ENCODE peak calls at places on chromosomes 7 and 10, in nine cellular contexts. One of them, this sample, is unnamed. For H3K36me3, the result is how much of the 10 kb centered on the place peaks cover.

GRCh38 chr7:159117366-159118219 is 27.1 kb downstream of the VIPR2 start:
- DNase-seq in psoas muscle: peak
- DNase-seq in Peyer's patch: peak
- DNase-seq in hepatocyte: no peak
- DNase-seq in fibroblast of lung: no peak
- DNase-seq in stomach: no peak
- DNase-seq in CD8-positive, alpha-beta T cell: no peak
- DNase-seq in cardiac muscle cell: no peak
- DNase-seq in mammary epithelial cell: no peak
- DNase-seq in this sample: no peak

GRCh38 chr7:2269468-2270460 is 27.7 kb downstream of the NUDT1 start:
- DNase-seq in psoas muscle: no peak
- DNase-seq in Peyer's patch: no peak
- DNase-seq in hepatocyte: no peak
- DNase-seq in fibroblast of lung: peak
- DNase-seq in stomach: no peak
- DNase-seq in CD8-positive, alpha-beta T cell: no peak
- DNase-seq in cardiac muscle cell: no peak
- DNase-seq in mammary epithelial cell: no peak
- DNase-seq in this sample: no peak

GRCh38 chr10:22103701-22104100 is 100.2 kb upstream of the DNAJC1 start:
- DNase-seq in psoas muscle: no peak
- DNase-seq in Peyer's patch: no peak
- DNase-seq in hepatocyte: no peak
- DNase-seq in fibroblast of lung: no peak
- DNase-seq in stomach: no peak
- DNase-seq in CD8-positive, alpha-beta T cell: no peak
- DNase-seq in cardiac muscle cell: peak
- DNase-seq in mammary epithelial cell: peak
- DNase-seq in this sample: no peak

GRCh38 chr7:13641699-13642098 is 347.8 kb downstream of the ETV1 start:
- DNase-seq in psoas muscle: no peak
- DNase-seq in Peyer's patch: no peak
- DNase-seq in hepatocyte: peak
- DNase-seq in fibroblast of lung: peak
- DNase-seq in stomach: no peak
- DNase-seq in CD8-positive, alpha-beta T cell: no peak
- DNase-seq in cardiac muscle cell: peak
- DNase-seq in mammary epithelial cell: no peak
- DNase-seq in this sample: no peak

GRCh38 chr10:77497748-77498147 is 139.9 kb downstream of the KCNMA1 start:
- DNase-seq in psoas muscle: no peak
- DNase-seq in Peyer's patch: no peak
- DNase-seq in hepatocyte: no peak
- DNase-seq in fibroblast of lung: no peak
- DNase-seq in stomach: no peak
- DNase-seq in CD8-positive, alpha-beta T cell: no peak
- DNase-seq in cardiac muscle cell: no peak
- DNase-seq in mammary epithelial cell: no peak
- DNase-seq in this sample: no peak

GRCh38 chr10:102599565-102600327 is 44.5 kb upstream of the TRIM8 start:
- DNase-seq in psoas muscle: no peak
- DNase-seq in Peyer's patch: no peak
- DNase-seq in hepatocyte: peak
- DNase-seq in fibroblast of lung: no peak
- DNase-seq in stomach: peak
- DNase-seq in CD8-positive, alpha-beta T cell: no peak
- DNase-seq in cardiac muscle cell: peak
- DNase-seq in mammary epithelial cell: no peak
- DNase-seq in this sample: no peak

GRCh38 chr10:51700228-51700835 is 937 bp upstream of the CSTF2T start:
- DNase-seq in psoas muscle: no peak
- DNase-seq in Peyer's patch: no peak
- DNase-seq in hepatocyte: peak
- DNase-seq in fibroblast of lung: peak
- DNase-seq in stomach: peak
- DNase-seq in CD8-positive, alpha-beta T cell: no peak
- DNase-seq in cardiac muscle cell: peak
- DNase-seq in mammary epithelial cell: peak
- DNase-seq in this sample: peak

GRCh38 chr7:152543801-152544200 is 108.0 kb upstream of the KMT2C start:
- DNase-seq in psoas muscle: no peak
- DNase-seq in Peyer's patch: no peak
- DNase-seq in hepatocyte: no peak
- DNase-seq in fibroblast of lung: no peak
- DNase-seq in stomach: no peak
- DNase-seq in CD8-positive, alpha-beta T cell: no peak
- DNase-seq in cardiac muscle cell: no peak
- DNase-seq in mammary epithelial cell: no peak
- DNase-seq in this sample: no peak

GRCh38 chr10:75776738-75777504 is 345.5 kb downstream of the LRMDA start:
- DNase-seq in psoas muscle: no peak
- DNase-seq in Peyer's patch: no peak
- DNase-seq in hepatocyte: no peak
- DNase-seq in fibroblast of lung: no peak
- DNase-seq in stomach: peak
- DNase-seq in CD8-positive, alpha-beta T cell: no peak
- DNase-seq in cardiac muscle cell: no peak
- DNase-seq in mammary epithelial cell: no peak
- DNase-seq in this sample: no peak

GRCh38 chr10:124935946-124936345 is 6.0 kb upstream of the ZRANB1 start:
- DNase-seq in psoas muscle: no peak
- DNase-seq in Peyer's patch: no peak
- DNase-seq in hepatocyte: no peak
- DNase-seq in fibroblast of lung: peak
- DNase-seq in stomach: no peak
- DNase-seq in CD8-positive, alpha-beta T cell: no peak
- DNase-seq in cardiac muscle cell: no peak
- DNase-seq in mammary epithelial cell: peak
- DNase-seq in this sample: no peak

GRCh38 chr10:30986027-30986672 is 45.5 kb downstream of the ZNF438 start:
- DNase-seq in psoas muscle: no peak
- DNase-seq in Peyer's patch: no peak
- DNase-seq in hepatocyte: no peak
- DNase-seq in fibroblast of lung: peak
- DNase-seq in stomach: no peak
- DNase-seq in CD8-positive, alpha-beta T cell: no peak
- DNase-seq in cardiac muscle cell: peak
- DNase-seq in mammary epithelial cell: peak
- DNase-seq in this sample: no peak

GRCh38 chr10:9922123-9922685 is 1095.5 kb upstream of the CELF2 start:
- DNase-seq in psoas muscle: no peak
- DNase-seq in Peyer's patch: no peak
- DNase-seq in hepatocyte: no peak
- DNase-seq in fibroblast of lung: peak
- DNase-seq in stomach: no peak
- DNase-seq in CD8-positive, alpha-beta T cell: no peak
- DNase-seq in cardiac muscle cell: no peak
- DNase-seq in mammary epithelial cell: no peak
- DNase-seq in this sample: no peak

GRCh38 chr10:93039721-93040120 is 20.9 kb upstream of the CYP26C1 start:
- DNase-seq in psoas muscle: no peak
- DNase-seq in Peyer's patch: no peak
- DNase-seq in hepatocyte: peak
- DNase-seq in fibroblast of lung: peak
- DNase-seq in stomach: no peak
- DNase-seq in CD8-positive, alpha-beta T cell: no peak
- DNase-seq in cardiac muscle cell: peak
- DNase-seq in mammary epithelial cell: peak
- DNase-seq in this sample: no peak

GRCh38 chr10:121070671-121071070 is 219.5 kb downstream of the WDR11 start:
- DNase-seq in psoas muscle: no peak
- DNase-seq in Peyer's patch: no peak
- DNase-seq in hepatocyte: no peak
- DNase-seq in fibroblast of lung: no peak
- DNase-seq in stomach: no peak
- DNase-seq in CD8-positive, alpha-beta T cell: no peak
- DNase-seq in cardiac muscle cell: no peak
- DNase-seq in mammary epithelial cell: no peak
- DNase-seq in this sample: no peak

GRCh38 chr10:27240891-27241639 is 468 bp upstream of the ACBD5 start:
- DNase-seq in psoas muscle: peak
- DNase-seq in Peyer's patch: no peak
- DNase-seq in hepatocyte: peak
- DNase-seq in fibroblast of lung: no peak
- DNase-seq in stomach: peak
- DNase-seq in CD8-positive, alpha-beta T cell: peak
- DNase-seq in cardiac muscle cell: no peak
- DNase-seq in mammary epithelial cell: peak
- DNase-seq in this sample: peak

GRCh38 chr7:157944051-157944450 is 607.2 kb downstream of the DNAJB6 start:
- DNase-seq in psoas muscle: no peak
- DNase-seq in Peyer's patch: no peak
- DNase-seq in hepatocyte: no peak
- DNase-seq in fibroblast of lung: no peak
- DNase-seq in stomach: no peak
- DNase-seq in CD8-positive, alpha-beta T cell: no peak
- DNase-seq in cardiac muscle cell: no peak
- DNase-seq in mammary epithelial cell: no peak
- DNase-seq in this sample: no peak

GRCh38 chr10:21572578-21572977 is 38.5 kb downstream of the MLLT10 start:
- DNase-seq in psoas muscle: peak
- DNase-seq in Peyer's patch: no peak
- DNase-seq in hepatocyte: no peak
- DNase-seq in fibroblast of lung: peak
- DNase-seq in stomach: no peak
- DNase-seq in CD8-positive, alpha-beta T cell: no peak
- DNase-seq in cardiac muscle cell: peak
- DNase-seq in mammary epithelial cell: no peak
- DNase-seq in this sample: no peak

GRCh38 chr10:125350519-125350918 is 190.2 kb upstream of the CTBP2 start:
- DNase-seq in psoas muscle: no peak
- DNase-seq in Peyer's patch: no peak
- DNase-seq in hepatocyte: no peak
- DNase-seq in fibroblast of lung: no peak
- DNase-seq in stomach: no peak
- DNase-seq in CD8-positive, alpha-beta T cell: no peak
- DNase-seq in cardiac muscle cell: no peak
- DNase-seq in mammary epithelial cell: no peak
- DNase-seq in this sample: no peak

GRCh38 chr7:7261863-7262262 is 79.5 kb downstream of the C1GALT1 start:
- DNase-seq in psoas muscle: no peak
- DNase-seq in Peyer's patch: no peak
- DNase-seq in hepatocyte: no peak
- DNase-seq in fibroblast of lung: no peak
- DNase-seq in stomach: no peak
- DNase-seq in CD8-positive, alpha-beta T cell: no peak
- DNase-seq in cardiac muscle cell: no peak
- DNase-seq in mammary epithelial cell: no peak
- DNase-seq in this sample: no peak

GRCh38 chr10:75358835-75359421 is 42.6 kb downstream of the ZNF503 start:
- DNase-seq in psoas muscle: no peak
- DNase-seq in Peyer's patch: no peak
- DNase-seq in hepatocyte: peak
- DNase-seq in fibroblast of lung: peak
- DNase-seq in stomach: no peak
- DNase-seq in CD8-positive, alpha-beta T cell: no peak
- DNase-seq in cardiac muscle cell: peak
- DNase-seq in mammary epithelial cell: peak
- DNase-seq in this sample: no peak

DNA sequence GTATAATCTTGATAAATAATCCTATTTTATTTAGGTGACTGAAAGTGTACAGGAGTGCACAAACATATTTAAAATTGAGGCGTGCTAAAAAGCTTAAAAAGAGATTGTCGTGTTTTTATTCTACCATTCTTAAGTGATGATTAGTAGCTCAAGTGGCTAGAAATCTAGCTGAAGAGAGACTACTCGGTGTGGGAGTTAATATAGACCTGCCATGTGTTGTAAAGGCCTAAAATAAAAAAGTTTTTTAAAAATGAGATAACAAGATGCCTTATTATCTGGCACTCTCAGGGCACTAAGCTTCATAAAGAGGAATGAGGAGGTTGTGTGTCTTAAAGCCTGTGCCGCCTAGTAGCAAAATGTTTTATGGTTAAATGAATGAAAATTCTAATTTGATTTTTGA is 1.7 kb downstream of the CAPZA2 start:
- DNase-seq in psoas muscle: no peak
- DNase-seq in Peyer's patch: no peak
- DNase-seq in hepatocyte: no peak
- DNase-seq in fibroblast of lung: peak
- DNase-seq in stomach: no peak
- DNase-seq in CD8-positive, alpha-beta T cell: no peak
- DNase-seq in cardiac muscle cell: no peak
- DNase-seq in mammary epithelial cell: no peak
- DNase-seq in this sample: no peak
- H3K27ac ChIP-seq in psoas muscle: peak
- H3K27ac ChIP-seq in Peyer's patch: no peak
- H3K27ac ChIP-seq in hepatocyte: peak
- H3K27ac ChIP-seq in fibroblast of lung: peak
- H3K27ac ChIP-seq in stomach: peak
- H3K27ac ChIP-seq in CD8-positive, alpha-beta T cell: no peak
- H3K27ac ChIP-seq in cardiac muscle cell: peak
- H3K27ac ChIP-seq in mammary epithelial cell: peak
- H3K27ac ChIP-seq in this sample: no peak

DNA sequence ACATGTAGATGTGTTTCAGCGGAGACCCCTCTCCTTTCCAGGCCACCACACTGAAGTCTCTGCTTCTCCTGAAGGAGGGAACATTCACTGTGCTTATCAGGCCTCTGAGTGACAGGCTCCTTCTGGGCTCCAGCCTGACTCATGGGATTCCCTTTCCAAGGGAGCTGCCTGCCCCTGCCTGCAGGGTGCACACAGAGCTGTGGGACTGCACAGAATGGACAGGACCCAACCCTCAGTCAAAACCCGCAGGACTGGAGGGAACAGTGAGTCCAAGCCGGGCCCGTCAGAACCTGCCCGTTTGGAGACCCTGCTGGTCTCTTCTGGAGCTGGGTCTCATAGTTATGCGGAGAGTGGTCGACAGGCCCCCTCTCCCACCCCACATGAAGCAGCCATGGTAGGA is 32.6 kb downstream of the PLAC9 start:
- DNase-seq in psoas muscle: no peak
- DNase-seq in Peyer's patch: peak
- DNase-seq in hepatocyte: no peak
- DNase-seq in fibroblast of lung: peak
- DNase-seq in stomach: no peak
- DNase-seq in CD8-positive, alpha-beta T cell: no peak
- DNase-seq in cardiac muscle cell: peak
- DNase-seq in mammary epithelial cell: peak
- DNase-seq in this sample: no peak
- H3K36me3 ChIP-seq in psoas muscle: under half
- H3K36me3 ChIP-seq in Peyer's patch: half or more
- H3K36me3 ChIP-seq in hepatocyte: under half
- H3K36me3 ChIP-seq in fibroblast of lung: under half
- H3K36me3 ChIP-seq in stomach: half or more
- H3K36me3 ChIP-seq in CD8-positive, alpha-beta T cell: half or more
- H3K36me3 ChIP-seq in cardiac muscle cell: under half
- H3K36me3 ChIP-seq in mammary epithelial cell: under half
- H3K36me3 ChIP-seq in this sample: under half

GRCh38 chr10:35058686-35059085 is 31.5 kb downstream of the CUL2 start:
- DNase-seq in psoas muscle: no peak
- DNase-seq in Peyer's patch: no peak
- DNase-seq in hepatocyte: no peak
- DNase-seq in fibroblast of lung: no peak
- DNase-seq in stomach: no peak
- DNase-seq in CD8-positive, alpha-beta T cell: no peak
- DNase-seq in cardiac muscle cell: no peak
- DNase-seq in mammary epithelial cell: no peak
- DNase-seq in this sample: no peak
- H3K27ac ChIP-seq in psoas muscle: no peak
- H3K27ac ChIP-seq in Peyer's patch: no peak
- H3K27ac ChIP-seq in hepatocyte: no peak
- H3K27ac ChIP-seq in fibroblast of lung: peak
- H3K27ac ChIP-seq in stomach: no peak
- H3K27ac ChIP-seq in CD8-positive, alpha-beta T cell: no peak
- H3K27ac ChIP-seq in cardiac muscle cell: no peak
- H3K27ac ChIP-seq in mammary epithelial cell: no peak
- H3K27ac ChIP-seq in this sample: no peak

GRCh38 chr10:48412081-48412480 is 105.6 kb downstream of the MAPK8 start:
- DNase-seq in psoas muscle: no peak
- DNase-seq in Peyer's patch: no peak
- DNase-seq in hepatocyte: no peak
- DNase-seq in fibroblast of lung: no peak
- DNase-seq in stomach: no peak
- DNase-seq in CD8-positive, alpha-beta T cell: no peak
- DNase-seq in cardiac muscle cell: no peak
- DNase-seq in mammary epithelial cell: no peak
- DNase-seq in this sample: no peak
- H3K36me3 ChIP-seq in psoas muscle: under half
- H3K36me3 ChIP-seq in Peyer's patch: under half
- H3K36me3 ChIP-seq in hepatocyte: under half
- H3K36me3 ChIP-seq in fibroblast of lung: under half
- H3K36me3 ChIP-seq in stomach: under half
- H3K36me3 ChIP-seq in CD8-positive, alpha-beta T cell: under half
- H3K36me3 ChIP-seq in cardiac muscle cell: under half
- H3K36me3 ChIP-seq in mammary epithelial cell: under half
- H3K36me3 ChIP-seq in this sample: under half

This sample was measured in colonic mucosa.